ENCODE peak calls at places on chromosomes 1 and 21, in six cellular contexts. One of them, this sample, is unnamed.

GRCh38 chr1:163315773-163316374 is 5.9 kb upstream of the NUF2 start:
- DNase-seq in breast epithelium: no peak
- DNase-seq in IMR-90: peak
- DNase-seq in H1: no peak
- DNase-seq in caudate nucleus: peak
- DNase-seq in right cardiac atrium: no peak
- DNase-seq in this sample: no peak

GRCh38 chr1:47849611-47850261 is 147.4 kb downstream of the TRABD2B start:
- DNase-seq in breast epithelium: no peak
- DNase-seq in IMR-90: no peak
- DNase-seq in H1: no peak
- DNase-seq in caudate nucleus: no peak
- DNase-seq in right cardiac atrium: peak
- DNase-seq in this sample: no peak

GRCh38 chr1:238226805-238227204 is 336.1 kb upstream of the ZP4 start:
- DNase-seq in breast epithelium: no peak
- DNase-seq in IMR-90: no peak
- DNase-seq in H1: no peak
- DNase-seq in caudate nucleus: no peak
- DNase-seq in right cardiac atrium: no peak
- DNase-seq in this sample: no peak

GRCh38 chr1:173297798-173298391 is 90.8 kb upstream of the TNFSF4 start:
- DNase-seq in breast epithelium: no peak
- DNase-seq in IMR-90: no peak
- DNase-seq in H1: no peak
- DNase-seq in caudate nucleus: no peak
- DNase-seq in right cardiac atrium: no peak
- DNase-seq in this sample: no peak

GRCh38 chr1:195766709-195767108 is 841.5 kb downstream of the KCNT2 start:
- DNase-seq in breast epithelium: no peak
- DNase-seq in IMR-90: peak
- DNase-seq in H1: no peak
- DNase-seq in caudate nucleus: no peak
- DNase-seq in right cardiac atrium: no peak
- DNase-seq in this sample: no peak

GRCh38 chr1:202926578-202927491 is at the start of gene KLHL12:
- DNase-seq in breast epithelium: peak
- DNase-seq in IMR-90: peak
- DNase-seq in H1: peak
- DNase-seq in caudate nucleus: peak
- DNase-seq in right cardiac atrium: peak
- DNase-seq in this sample: peak

GRCh38 chr1:55481634-55482033 is 266.5 kb upstream of the USP24 start:
- DNase-seq in breast epithelium: peak
- DNase-seq in IMR-90: peak
- DNase-seq in H1: no peak
- DNase-seq in caudate nucleus: no peak
- DNase-seq in right cardiac atrium: no peak
- DNase-seq in this sample: no peak

GRCh38 chr21:34688145-34688544 is 19.4 kb downstream of the CLIC6 start:
- DNase-seq in breast epithelium: no peak
- DNase-seq in IMR-90: no peak
- DNase-seq in H1: no peak
- DNase-seq in caudate nucleus: no peak
- DNase-seq in right cardiac atrium: no peak
- DNase-seq in this sample: no peak

GRCh38 chr1:8789314-8790214 is 27.9 kb downstream of the RERE start:
- DNase-seq in breast epithelium: peak
- DNase-seq in IMR-90: no peak
- DNase-seq in H1: peak
- DNase-seq in caudate nucleus: no peak
- DNase-seq in right cardiac atrium: no peak
- DNase-seq in this sample: no peak

GRCh38 chr1:18861082-18861481 is 1.6 kb upstream of the TAS1R2 start:
- DNase-seq in breast epithelium: no peak
- DNase-seq in IMR-90: no peak
- DNase-seq in H1: no peak
- DNase-seq in caudate nucleus: no peak
- DNase-seq in right cardiac atrium: no peak
- DNase-seq in this sample: no peak

GRCh38 chr1:66331641-66332523 is 202.1 kb upstream of the SGIP1 start:
- DNase-seq in breast epithelium: peak
- DNase-seq in IMR-90: peak
- DNase-seq in H1: peak
- DNase-seq in caudate nucleus: peak
- DNase-seq in right cardiac atrium: peak
- DNase-seq in this sample: no peak

GRCh38 chr21:44637018-44637850 is at the start of gene KRTAP10-10:
- DNase-seq in breast epithelium: no peak
- DNase-seq in IMR-90: no peak
- DNase-seq in H1: no peak
- DNase-seq in caudate nucleus: no peak
- DNase-seq in right cardiac atrium: no peak
- DNase-seq in this sample: no peak

GRCh38 chr1:179141592-179142244 is 59.8 kb downstream of the TOR3A start:
- DNase-seq in breast epithelium: no peak
- DNase-seq in IMR-90: peak
- DNase-seq in H1: no peak
- DNase-seq in caudate nucleus: peak
- DNase-seq in right cardiac atrium: no peak
- DNase-seq in this sample: no peak

GRCh38 chr1:11473635-11474034 is 5.3 kb upstream of the DISP3 start:
- DNase-seq in breast epithelium: no peak
- DNase-seq in IMR-90: peak
- DNase-seq in H1: peak
- DNase-seq in caudate nucleus: no peak
- DNase-seq in right cardiac atrium: no peak
- DNase-seq in this sample: no peak

GRCh38 chr1:91672601-91673161 is 172.0 kb downstream of the CDC7 start:
- DNase-seq in breast epithelium: no peak
- DNase-seq in IMR-90: no peak
- DNase-seq in H1: no peak
- DNase-seq in caudate nucleus: no peak
- DNase-seq in right cardiac atrium: no peak
- DNase-seq in this sample: no peak

GRCh38 chr1:109240158-109241152 is 8.9 kb upstream of the CELSR2 start:
- DNase-seq in breast epithelium: peak
- DNase-seq in IMR-90: peak
- DNase-seq in H1: peak
- DNase-seq in caudate nucleus: peak
- DNase-seq in right cardiac atrium: peak
- DNase-seq in this sample: peak

GRCh38 chr21:45289655-45290515 is 2.2 kb upstream of the POFUT2 start:
- DNase-seq in breast epithelium: peak
- DNase-seq in IMR-90: peak
- DNase-seq in H1: peak
- DNase-seq in caudate nucleus: no peak
- DNase-seq in right cardiac atrium: no peak
- DNase-seq in this sample: no peak

GRCh38 chr1:198330982-198331620 is 174.3 kb downstream of the NEK7 start:
- DNase-seq in breast epithelium: no peak
- DNase-seq in IMR-90: peak
- DNase-seq in H1: no peak
- DNase-seq in caudate nucleus: no peak
- DNase-seq in right cardiac atrium: no peak
- DNase-seq in this sample: no peak

GRCh38 chr1:63975447-63975846 is 201.6 kb downstream of the ROR1 start:
- DNase-seq in breast epithelium: no peak
- DNase-seq in IMR-90: no peak
- DNase-seq in H1: no peak
- DNase-seq in caudate nucleus: no peak
- DNase-seq in right cardiac atrium: no peak
- DNase-seq in this sample: no peak

GRCh38 chr1:93703649-93704048 is 22.0 kb upstream of the BCAR3 start:
- DNase-seq in breast epithelium: no peak
- DNase-seq in IMR-90: peak
- DNase-seq in H1: no peak
- DNase-seq in caudate nucleus: no peak
- DNase-seq in right cardiac atrium: no peak
- DNase-seq in this sample: no peak

GRCh38 chr1:161706483-161707347 is at the start of gene FCRLA:
- DNase-seq in breast epithelium: no peak
- DNase-seq in IMR-90: peak
- DNase-seq in H1: no peak
- DNase-seq in caudate nucleus: peak
- DNase-seq in right cardiac atrium: no peak
- DNase-seq in this sample: no peak

GRCh38 chr1:217004776-217005436 is 281.7 kb upstream of the ESRRG start:
- DNase-seq in breast epithelium: no peak
- DNase-seq in IMR-90: no peak
- DNase-seq in H1: no peak
- DNase-seq in caudate nucleus: no peak
- DNase-seq in right cardiac atrium: no peak
- DNase-seq in this sample: no peak

GRCh38 chr1:212797681-212798080 is 6.0 kb downstream of the TATDN3 start:
- DNase-seq in breast epithelium: no peak
- DNase-seq in IMR-90: peak
- DNase-seq in H1: no peak
- DNase-seq in caudate nucleus: peak
- DNase-seq in right cardiac atrium: no peak
- DNase-seq in this sample: no peak

GRCh38 chr1:14426854-14427253 is 171.6 kb upstream of the KAZN start:
- DNase-seq in breast epithelium: no peak
- DNase-seq in IMR-90: no peak
- DNase-seq in H1: no peak
- DNase-seq in caudate nucleus: no peak
- DNase-seq in right cardiac atrium: no peak
- DNase-seq in this sample: no peak

GRCh38 chr1:18878538-18879220 is 19.2 kb upstream of the TAS1R2 start:
- DNase-seq in breast epithelium: no peak
- DNase-seq in IMR-90: no peak
- DNase-seq in H1: no peak
- DNase-seq in caudate nucleus: no peak
- DNase-seq in right cardiac atrium: no peak
- DNase-seq in this sample: no peak

GRCh38 chr1:100955322-100955721 is 59.4 kb downstream of the SLC30A7 start:
- DNase-seq in breast epithelium: no peak
- DNase-seq in IMR-90: peak
- DNase-seq in H1: no peak
- DNase-seq in caudate nucleus: no peak
- DNase-seq in right cardiac atrium: no peak
- DNase-seq in this sample: no peak

GRCh38 chr1:150548632-150549495 is at the start of gene ADAMTSL4:
- DNase-seq in breast epithelium: no peak
- DNase-seq in IMR-90: peak
- DNase-seq in H1: no peak
- DNase-seq in caudate nucleus: no peak
- DNase-seq in right cardiac atrium: peak
- DNase-seq in this sample: no peak

GRCh38 chr1:6008084-6008415 is 15.8 kb upstream of the NPHP4 start:
- DNase-seq in breast epithelium: no peak
- DNase-seq in IMR-90: no peak
- DNase-seq in H1: no peak
- DNase-seq in caudate nucleus: no peak
- DNase-seq in right cardiac atrium: peak
- DNase-seq in this sample: no peak

GRCh38 chr1:2602866-2603520 is 16.4 kb downstream of the PRXL2B start:
- DNase-seq in breast epithelium: no peak
- DNase-seq in IMR-90: no peak
- DNase-seq in H1: peak
- DNase-seq in caudate nucleus: no peak
- DNase-seq in right cardiac atrium: no peak
- DNase-seq in this sample: no peak

GRCh38 chr1:24726741-24727140 is 18.5 kb upstream of the CLIC4 start:
- DNase-seq in breast epithelium: no peak
- DNase-seq in IMR-90: no peak
- DNase-seq in H1: no peak
- DNase-seq in caudate nucleus: no peak
- DNase-seq in right cardiac atrium: peak
- DNase-seq in this sample: no peak
- H3K27ac ChIP-seq in breast epithelium: peak
- H3K27ac ChIP-seq in IMR-90: peak
- H3K27ac ChIP-seq in H1: no peak
- H3K27ac ChIP-seq in caudate nucleus: no peak
- H3K27ac ChIP-seq in right cardiac atrium: no peak
- H3K27ac ChIP-seq in this sample: peak

GRCh38 chr1:177811461-177811860 is 158.4 kb downstream of the SEC16B start:
- DNase-seq in breast epithelium: no peak
- DNase-seq in IMR-90: no peak
- DNase-seq in H1: no peak
- DNase-seq in caudate nucleus: no peak
- DNase-seq in right cardiac atrium: no peak
- DNase-seq in this sample: no peak
- H3K27ac ChIP-seq in breast epithelium: no peak
- H3K27ac ChIP-seq in IMR-90: no peak
- H3K27ac ChIP-seq in H1: no peak
- H3K27ac ChIP-seq in caudate nucleus: no peak
- H3K27ac ChIP-seq in right cardiac atrium: no peak
- H3K27ac ChIP-seq in this sample: no peak

GRCh38 chr1:111450185-111450584 is 921 bp downstream of the ATP5PB start:
- DNase-seq in breast epithelium: no peak
- DNase-seq in IMR-90: no peak
- DNase-seq in H1: no peak
- DNase-seq in caudate nucleus: no peak
- DNase-seq in right cardiac atrium: no peak
- DNase-seq in this sample: no peak

GRCh38 chr1:111448918-111449702 is at the start of the genes ATP5PB and WDR77:
- DNase-seq in breast epithelium: peak
- DNase-seq in IMR-90: peak
- DNase-seq in H1: peak
- DNase-seq in caudate nucleus: peak
- DNase-seq in right cardiac atrium: peak
- DNase-seq in this sample: peak

GRCh38 chr1:111448482-111448917 is 556 bp downstream of the WDR77 start:
- DNase-seq in breast epithelium: peak
- DNase-seq in IMR-90: peak
- DNase-seq in H1: no peak
- DNase-seq in caudate nucleus: peak
- DNase-seq in right cardiac atrium: no peak
- DNase-seq in this sample: peak

GRCh38 chr1:111449703-111450017 is 396 bp downstream of the ATP5PB start:
- DNase-seq in breast epithelium: no peak
- DNase-seq in IMR-90: no peak
- DNase-seq in H1: no peak
- DNase-seq in caudate nucleus: peak
- DNase-seq in right cardiac atrium: no peak
- DNase-seq in this sample: no peak

GRCh38 chr1:111446967-111447892 is 1.8 kb downstream of the WDR77 start:
- DNase-seq in breast epithelium: no peak
- DNase-seq in IMR-90: no peak
- DNase-seq in H1: no peak
- DNase-seq in caudate nucleus: no peak
- DNase-seq in right cardiac atrium: no peak
- DNase-seq in this sample: no peak
- H3K27ac ChIP-seq in breast epithelium: no peak
- H3K27ac ChIP-seq in IMR-90: no peak
- H3K27ac ChIP-seq in H1: no peak
- H3K27ac ChIP-seq in caudate nucleus: no peak
- H3K27ac ChIP-seq in right cardiac atrium: no peak
- H3K27ac ChIP-seq in this sample: no peak

DNA sequence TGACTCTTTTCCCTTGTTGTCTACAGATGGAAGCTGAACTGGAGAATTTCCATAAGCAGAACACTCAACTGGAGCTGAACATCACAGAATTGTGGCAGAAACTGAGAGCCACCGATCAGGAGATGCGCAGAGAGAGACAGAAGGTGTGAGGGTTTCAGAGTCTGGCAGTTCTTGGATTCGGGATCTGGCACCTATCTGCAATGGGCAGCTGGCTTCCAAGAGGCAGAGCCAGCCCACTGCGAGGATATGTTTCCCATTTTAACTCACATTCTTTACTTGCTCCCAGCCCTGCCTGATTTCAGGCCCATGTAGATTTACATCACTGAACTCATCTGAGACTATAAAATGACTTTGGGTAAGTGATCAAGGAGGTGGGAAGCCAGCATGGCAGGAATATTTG is 37.3 kb upstream of the TMEM125 start:
- DNase-seq in breast epithelium: peak
- DNase-seq in IMR-90: no peak
- DNase-seq in H1: no peak
- DNase-seq in caudate nucleus: no peak
- DNase-seq in right cardiac atrium: no peak
- DNase-seq in this sample: no peak
- H3K27ac ChIP-seq in breast epithelium: peak
- H3K27ac ChIP-seq in IMR-90: peak
- H3K27ac ChIP-seq in H1: no peak
- H3K27ac ChIP-seq in caudate nucleus: no peak
- H3K27ac ChIP-seq in right cardiac atrium: peak
- H3K27ac ChIP-seq in this sample: no peak